ENCODE peak calls at places on chromosomes 3 and 15, in five cellular contexts. X, E, Z, G and Q are unnamed samples.

GRCh38 chr3:114318295-114318694 is 24.5 kb downstream of the TIGIT start:
- DNase-seq in Z (no peak), E (no peak), X (no peak), G (no peak), Q (no peak)

GRCh38 chr3:48422272-48422671 is 7.6 kb downstream of the PLXNB1 start:
- DNase-seq in X (no peak), E (no peak), G (no peak), Z (no peak), Q (no peak)

GRCh38 chr15:101027273-101027901 is 108.2 kb downstream of the LRRK1 start:
- DNase-seq in X (no peak), G (no peak), Z (no peak), E (no peak), Q (no peak)

GRCh38 chr3:194095464-194095863 is 40.5 kb upstream of the HES1 start:
- DNase-seq in Z (no peak), X (no peak), G (peak; percentile 62), E (peak; percentile 61), Q (no peak)

GRCh38 chr15:67178569-67179210 is 75.8 kb downstream of the AAGAB start:
- DNase-seq in Z (no peak), X (peak; percentile 69), G (peak; percentile 90), E (no peak), Q (no peak)

GRCh38 chr3:120824613-120825012 is 82.1 kb downstream of the GTF2E1 start:
- DNase-seq in G (no peak), Z (no peak), X (no peak), E (no peak), Q (no peak)

GRCh38 chr3:134682196-134682880 is 31.5 kb upstream of the KY start:
- DNase-seq in E (no peak), X (no peak), Z (no peak), G (no peak), Q (no peak)

GRCh38 chr3:49903451-49904424 is at the start of gene MST1R:
- DNase-seq in G (peak; percentile 27), X (peak; percentile 74), E (peak; percentile 27), Z (peak; percentile 28), Q (no peak)

GRCh38 chr3:97793415-97794019 is 28.3 kb upstream of the CRYBG3 start:
- DNase-seq in E (peak; percentile 60), X (peak; percentile 60), Z (peak; percentile 4), G (peak; percentile 65), Q (peak; percentile 63)

GRCh38 chr3:178246004-178246403 is 290.2 kb upstream of the KCNMB2 start:
- DNase-seq in X (no peak), Z (no peak), G (no peak), E (no peak), Q (no peak)

GRCh38 chr3:38397320-38397719 is 50.7 kb downstream of the XYLB start:
- DNase-seq in E (peak; percentile 40), X (no peak), Z (no peak), G (peak; percentile 38), Q (peak; percentile 49)

GRCh38 chr15:52785672-52786406 is 4.3 kb downstream of the ONECUT1 start:
- DNase-seq in E (no peak), X (no peak), Z (no peak), G (no peak), Q (no peak)

GRCh38 chr15:39209548-39210211 is 371.2 kb upstream of the THBS1 start:
- DNase-seq in X (no peak), E (peak; percentile 42), G (no peak), Z (no peak), Q (no peak)

GRCh38 chr15:65375871-65376552 is 1.8 kb downstream of the IGDCC3 start:
- DNase-seq in Z (no peak), G (no peak), X (no peak), E (no peak), Q (no peak)

GRCh38 chr3:157081681-157082210 is 78.2 kb downstream of the CCNL1 start:
- DNase-seq in Z (no peak), E (peak; percentile 68), G (peak; percentile 85), X (peak; percentile 91), Q (peak; percentile 82)

GRCh38 chr3:69452295-69452694 is 66.4 kb upstream of the FRMD4B start:
- DNase-seq in X (no peak), E (no peak), Z (no peak), G (no peak), Q (no peak)

GRCh38 chr3:197504239-197505191 is 51.3 kb downstream of the BDH1 start:
- DNase-seq in X (no peak), Z (no peak), E (no peak), G (no peak), Q (no peak)

GRCh38 chr3:25460751-25461150 is 32.7 kb downstream of the RARB start:
- DNase-seq in X (no peak), Z (peak; percentile 37), E (no peak), G (peak; percentile 84), Q (no peak)

GRCh38 chr3:42749753-42750231 is 23.3 kb downstream of the CCDC13 start:
- DNase-seq in X (no peak), E (no peak), G (no peak), Z (no peak), Q (peak; percentile 54)

GRCh38 chr3:170766823-170767575 is 103.0 kb downstream of the RPL22L1 start:
- DNase-seq in Z (no peak), G (no peak), X (no peak), E (no peak), Q (no peak)

GRCh38 chr3:180036092-180036677 is 552 bp downstream of the PEX5L start:
- DNase-seq in X (no peak), Z (no peak), G (no peak), E (no peak), Q (peak; percentile 2)

GRCh38 chr3:64276131-64276530 is 50.9 kb upstream of the PRICKLE2 start:
- DNase-seq in G (no peak), E (no peak), X (no peak), Z (no peak), Q (no peak)

GRCh38 chr15:95832655-95833054 is 497.8 kb upstream of the NR2F2 start:
- DNase-seq in E (no peak), G (no peak), X (no peak), Z (no peak), Q (no peak)

GRCh38 chr3:33426630-33427341 is 13.4 kb downstream of the UBP1 start:
- DNase-seq in Z (no peak), E (no peak), G (no peak), X (no peak), Q (no peak)

GRCh38 chr3:101687142-101687931 is 819 bp upstream of the RPL24 start:
- DNase-seq in G (no peak), Z (no peak), X (peak; percentile 35), E (no peak), Q (no peak)

GRCh38 chr3:16181361-16181760 is 6.9 kb downstream of the GALNT15 start:
- DNase-seq in E (no peak), Z (no peak), X (no peak), G (no peak), Q (peak; percentile 34)

DNA sequence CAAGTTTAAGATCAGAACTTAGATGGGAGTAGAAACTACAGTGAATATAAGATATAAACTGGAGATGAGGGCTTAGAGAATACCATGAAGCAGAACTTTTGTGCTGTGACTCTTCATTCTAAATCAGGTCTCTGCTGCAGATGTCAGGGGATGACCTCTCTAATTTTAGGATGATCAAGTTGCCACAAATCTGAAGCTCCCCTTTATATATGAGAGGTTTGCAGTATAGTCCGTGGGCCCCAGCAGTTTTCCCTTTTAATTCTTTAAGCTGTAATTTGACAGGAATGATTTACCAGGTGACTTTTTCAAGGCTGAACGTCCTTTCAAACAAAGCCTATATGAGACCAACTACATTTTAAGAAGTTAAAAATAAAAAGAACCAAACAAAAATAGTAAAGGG is 4.9 kb upstream of the PLOD2 start:
- DNase-seq in E (no peak), Z (no peak), X (no peak), G (no peak), Q (no peak)
- H3K4me3 ChIP-seq in E (no peak overlapping the region), Z (no peak overlapping the region), X (peak overlapping the region; percentile 16), G (no peak overlapping the region), Q (no peak overlapping the region)

GRCh38 chr15:32826685-32827084 is 108.9 kb downstream of the GREM1 start:
- DNase-seq in G (no peak), X (peak; percentile 49), E (no peak), Z (no peak), Q (no peak)

GRCh38 chr15:32823750-32824149 is 105.9 kb downstream of the GREM1 start:
- DNase-seq in X (no peak), Z (no peak), E (no peak), G (no peak), Q (no peak)

GRCh38 chr15:32822739-32823138 is 104.9 kb downstream of the GREM1 start:
- DNase-seq in E (no peak), G (no peak), Z (no peak), X (no peak), Q (no peak)

GRCh38 chr15:32825219-32825618 is 107.4 kb downstream of the GREM1 start:
- DNase-seq in Z (no peak), E (no peak), G (no peak), X (no peak), Q (no peak)

GRCh38 chr15:32824777-32825176 is 107.0 kb downstream of the GREM1 start:
- DNase-seq in G (peak; percentile 61), Z (no peak), X (peak; percentile 89), E (peak; percentile 28), Q (no peak)
- TF ChIP-seq MYC in G (no peak), Z (no peak), X (no peak), E (no peak), Q (no peak)

GRCh38 chr3:167958141-167958540 is 137.6 kb downstream of the GOLIM4 start:
- DNase-seq in E (no peak), Z (no peak), G (no peak), X (no peak), Q (no peak)
- TF ChIP-seq CTCF in E (no peak), Z (no peak), G (no peak), X (no peak), Q (no peak)

GRCh38 chr3:184229424-184230080 is at the start of gene VWA5B2:
- DNase-seq in E (peak; percentile 44), Z (no peak), G (peak; percentile 60), X (peak; percentile 57), Q (peak; percentile 63)

GRCh38 chr3:184230081-184230602 is 757 bp downstream of the VWA5B2 start:
- DNase-seq in E (peak; percentile 20), G (no peak), X (no peak), Z (no peak), Q (no peak)

GRCh38 chr3:184228376-184229137 is 828 bp upstream of the VWA5B2 start:
- DNase-seq in G (no peak), Z (no peak), E (no peak), X (no peak), Q (no peak)

GRCh38 chr3:184231671-184232070 is 2.3 kb downstream of the VWA5B2 start:
- DNase-seq in X (no peak), Z (no peak), G (no peak), E (no peak), Q (no peak)

DNA sequence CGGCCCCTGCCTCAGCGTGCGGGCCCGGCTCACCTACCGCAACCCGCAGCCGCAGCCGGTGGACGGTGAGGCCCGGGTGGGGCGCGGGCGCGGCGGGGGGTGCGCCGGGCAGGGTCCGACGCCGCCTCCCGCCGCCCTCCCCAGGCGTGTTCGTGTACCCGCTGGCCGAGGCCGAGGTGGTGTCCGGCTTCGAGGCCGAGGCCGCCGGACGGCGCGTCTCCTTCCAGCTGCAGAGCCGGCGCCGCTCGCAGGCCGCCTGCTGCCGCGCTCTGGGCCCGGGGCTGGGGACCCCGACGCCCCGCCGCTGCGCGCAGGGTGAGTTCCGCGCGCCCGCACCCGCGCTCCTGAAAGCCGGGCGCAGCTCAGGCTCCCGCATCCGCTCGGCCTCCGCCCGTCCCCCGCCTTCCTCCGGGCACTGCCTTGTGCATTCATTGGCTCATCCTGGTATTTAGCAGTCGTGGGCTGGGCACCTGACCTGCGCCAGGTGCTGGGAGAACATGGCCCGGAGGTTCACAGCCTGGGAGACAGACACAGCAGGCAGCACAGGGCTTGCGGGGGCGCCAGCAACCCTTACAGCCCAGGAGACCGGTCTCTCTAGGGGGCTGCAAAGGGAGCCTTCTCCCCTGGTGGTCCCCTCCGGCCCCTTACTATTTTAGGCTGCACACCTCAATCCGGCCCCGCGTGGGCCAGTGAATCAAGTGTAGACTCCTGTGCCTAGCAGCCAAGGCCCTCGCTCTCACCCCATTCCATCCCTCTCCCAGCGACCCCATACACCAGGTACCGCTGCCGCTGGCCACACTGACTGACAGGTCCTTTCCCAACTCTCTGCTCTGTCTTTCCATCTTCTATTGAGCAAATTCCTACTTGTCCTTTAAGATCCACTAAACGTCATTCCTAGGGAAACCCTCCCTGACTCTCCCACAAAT is 1.5 kb downstream of the VWA5B2 start:
- DNase-seq in Z (no peak), G (no peak), X (no peak), E (no peak), Q (no peak)
- H3K4me3 ChIP-seq in Z (no peak overlapping the region), G (no peak overlapping the region), X (peak overlapping the region; percentile 59), E (peak overlapping the region; percentile 69), Q (no peak overlapping the region)